ENCODE peak calls at places on chromosomes 12 and 14, in ten cellular contexts. E is pancreas, K is brain microvascular endothelial cell, S is ascending aorta, V is lung, D is AG04450, O is astrocyte, Y is Panc1, U is choroid plexus epithelial cell, M is fibroblast of lung. R is an unnamed sample.

GRCh38 chr14:74763803-74764531 is 851 bp downstream of the YLPM1 start:
- DNase-seq in O (peak), E (peak), V (no peak), M (peak), K (peak), U (peak), Y (no peak), S (peak), D (no peak), R (peak)

GRCh38 chr12:56838602-56839488 is 75.7 kb downstream of the HSD17B6 start:
- DNase-seq in D (no peak), Y (no peak), O (peak), U (peak), V (peak), K (no peak), S (no peak), M (no peak), E (no peak), R (peak)

GRCh38 chr14:105473033-105473676 is 1.5 kb upstream of the CRIP2 start:
- DNase-seq in S (no peak), M (no peak), Y (no peak), O (no peak), K (no peak), V (no peak), U (no peak), D (no peak), E (no peak), R (no peak)

GRCh38 chr12:102888511-102888910 is 28.5 kb downstream of the PAH start:
- DNase-seq in S (no peak), U (no peak), K (no peak), O (no peak), E (no peak), M (no peak), D (no peak), Y (no peak), V (no peak), R (no peak)

GRCh38 chr14:100147181-100147631 is 12.2 kb downstream of the DEGS2 start:
- DNase-seq in D (no peak), S (no peak), K (no peak), E (no peak), Y (no peak), V (no peak), U (no peak), M (no peak), O (no peak), R (no peak)

GRCh38 chr14:101505216-101505970 is 55.9 kb upstream of the DIO3 start:
- DNase-seq in K (no peak), U (no peak), S (peak), E (no peak), D (no peak), V (no peak), Y (no peak), O (no peak), M (no peak), R (no peak)

GRCh38 chr14:81565441-81566290 is 32.0 kb upstream of the SEL1L start:
- DNase-seq in M (peak), V (no peak), E (peak), S (no peak), D (no peak), Y (no peak), O (no peak), U (peak), K (peak), R (peak)

GRCh38 chr12:84136862-84137367 is 775.7 kb downstream of the SLC6A15 start:
- DNase-seq in K (peak), Y (no peak), O (peak), U (peak), D (no peak), E (no peak), V (no peak), M (peak), S (no peak), R (peak)

GRCh38 chr12:119594399-119594730 is 791 bp downstream of the TMEM233 start:
- DNase-seq in S (no peak), M (no peak), D (no peak), Y (no peak), O (peak), V (no peak), U (no peak), E (no peak), K (no peak), R (no peak)

GRCh38 chr14:90274808-90275454 is 18.6 kb downstream of the PSMC1 start:
- DNase-seq in V (no peak), E (no peak), O (peak), K (peak), M (peak), U (peak), Y (no peak), D (no peak), S (no peak), R (peak)

GRCh38 chr12:119102274-119102673 is 76.5 kb upstream of the HSPB8 start:
- DNase-seq in V (no peak), U (no peak), E (no peak), Y (no peak), S (no peak), M (no peak), D (no peak), O (no peak), K (no peak), R (no peak)

GRCh38 chr12:25376985-25377384 is 126.3 kb upstream of the KRAS start:
- DNase-seq in O (no peak), E (no peak), V (no peak), D (no peak), K (no peak), Y (no peak), M (no peak), U (no peak), S (no peak), R (no peak)

GRCh38 chr14:104872469-104873341 is 7.6 kb downstream of the CEP170B start:
- DNase-seq in E (no peak), U (peak), V (no peak), O (peak), Y (no peak), S (peak), K (peak), M (peak), D (no peak), R (no peak)

GRCh38 chr12:115758886-115759620 is 518.4 kb downstream of the MED13L start:
- DNase-seq in D (no peak), E (no peak), V (no peak), M (peak), Y (no peak), K (no peak), O (no peak), U (no peak), S (no peak), R (no peak)

GRCh38 chr14:27528328-27528727 is 930.5 kb upstream of the NOVA1 start:
- DNase-seq in D (no peak), M (peak), S (no peak), Y (peak), E (no peak), V (no peak), O (peak), K (no peak), U (peak), R (peak)

GRCh38 chr14:92941531-92941930 is 18.6 kb downstream of the CHGA start:
- DNase-seq in D (no peak), K (no peak), Y (no peak), M (no peak), U (no peak), E (no peak), S (no peak), O (no peak), V (no peak), R (no peak)

GRCh38 chr14:94768521-94769412 is 1.1 kb downstream of the GSC start:
- DNase-seq in S (no peak), Y (no peak), M (no peak), O (no peak), E (no peak), K (no peak), V (no peak), U (no peak), D (no peak), R (no peak)

GRCh38 chr12:124506145-124506831 is 61.1 kb downstream of the NCOR2 start:
- DNase-seq in U (peak), O (peak), D (no peak), V (peak), S (peak), K (no peak), E (peak), M (no peak), Y (no peak), R (peak)

GRCh38 chr12:88577537-88577936 is 2.7 kb downstream of the KITLG start:
- DNase-seq in V (no peak), D (no peak), U (peak), K (no peak), O (peak), M (no peak), S (no peak), E (no peak), Y (no peak), R (no peak)

GRCh38 chr12:110667671-110668070 is 21.2 kb downstream of the HVCN1 start:
- DNase-seq in V (no peak), K (no peak), D (no peak), M (no peak), S (no peak), O (no peak), U (no peak), E (no peak), Y (no peak), R (no peak)

GRCh38 chr12:29578731-29579130 is 81.2 kb upstream of the OVCH1 start:
- DNase-seq in V (no peak), M (no peak), D (no peak), S (no peak), K (no peak), Y (no peak), U (peak), E (no peak), O (no peak), R (peak)

GRCh38 chr12:115697341-115697740 is 580.2 kb downstream of the MED13L start:
- DNase-seq in O (peak), Y (no peak), U (no peak), V (no peak), S (no peak), M (peak), K (no peak), D (no peak), E (no peak), R (no peak)

GRCh38 chr14:102317564-102318248 is 1.8 kb upstream of the ZNF839 start:
- DNase-seq in D (no peak), K (no peak), V (no peak), M (no peak), Y (no peak), U (peak), O (no peak), S (no peak), E (no peak), R (peak)

GRCh38 chr12:60185060-60185459 is 589.2 kb downstream of the SLC16A7 start:
- DNase-seq in D (no peak), U (no peak), Y (no peak), V (no peak), E (no peak), O (no peak), M (no peak), K (no peak), S (no peak), R (no peak)

GRCh38 chr14:89237923-89238529 is 179.0 kb downstream of the FOXN3 start:
- DNase-seq in V (no peak), U (peak), E (no peak), Y (no peak), D (no peak), S (no peak), K (no peak), O (no peak), M (peak), R (peak)

GRCh38 chr14:96251656-96252155 is 4.3 kb upstream of the BDKRB1 start:
- DNase-seq in O (no peak), V (no peak), K (no peak), D (no peak), E (no peak), U (no peak), S (no peak), M (peak), Y (no peak), R (no peak)

GRCh38 chr12:115794659-115795081 is 482.8 kb downstream of the MED13L start:
- DNase-seq in D (no peak), Y (no peak), S (no peak), M (no peak), O (no peak), K (no peak), U (no peak), V (no peak), E (no peak), R (no peak)

GRCh38 chr14:22986508-22987054 is 4.2 kb upstream of the AJUBA start:
- DNase-seq in O (peak), M (peak), Y (peak), E (peak), U (peak), K (peak), D (peak), S (peak), V (peak), R (peak)

GRCh38 chr12:44875417-44875953 is 630 bp downstream of the NELL2 start:
- DNase-seq in M (peak), O (no peak), E (no peak), S (no peak), K (no peak), V (no peak), D (no peak), Y (no peak), U (no peak), R (no peak)

GRCh38 chr12:104132351-104132956 is 5.6 kb downstream of the NFYB start:
- DNase-seq in U (no peak), V (no peak), Y (no peak), O (no peak), D (no peak), M (no peak), E (no peak), K (no peak), S (no peak), R (no peak)

GRCh38 chr14:105475916-105476845 is 1.6 kb downstream of the CRIP2 start:
- DNase-seq in D (no peak), O (peak), V (no peak), U (no peak), M (peak), Y (no peak), K (no peak), S (no peak), E (peak), R (peak)

GRCh38 chr14:96592591-96593388 is 90.6 kb downstream of the PAPOLA start:
- DNase-seq in V (no peak), Y (no peak), K (no peak), S (no peak), U (peak), D (no peak), O (peak), M (peak), E (peak), R (peak)

GRCh38 chr12:106994579-106995220 is 7.8 kb upstream of the MTERF2 start:
- DNase-seq in M (peak), D (peak), S (no peak), V (no peak), O (peak), K (peak), U (peak), E (no peak), Y (no peak), R (peak)

GRCh38 chr12:116675339-116676107 is 62.3 kb downstream of the SPRING1 start:
- DNase-seq in V (no peak), U (no peak), S (no peak), Y (no peak), K (no peak), O (no peak), E (no peak), D (no peak), M (no peak), R (no peak)

GRCh38 chr14:99478133-99478532 is 2.5 kb downstream of the SETD3 start:
- DNase-seq in V (no peak), M (no peak), U (no peak), O (no peak), K (no peak), S (no peak), E (no peak), Y (no peak), D (no peak), R (no peak)

DNA sequence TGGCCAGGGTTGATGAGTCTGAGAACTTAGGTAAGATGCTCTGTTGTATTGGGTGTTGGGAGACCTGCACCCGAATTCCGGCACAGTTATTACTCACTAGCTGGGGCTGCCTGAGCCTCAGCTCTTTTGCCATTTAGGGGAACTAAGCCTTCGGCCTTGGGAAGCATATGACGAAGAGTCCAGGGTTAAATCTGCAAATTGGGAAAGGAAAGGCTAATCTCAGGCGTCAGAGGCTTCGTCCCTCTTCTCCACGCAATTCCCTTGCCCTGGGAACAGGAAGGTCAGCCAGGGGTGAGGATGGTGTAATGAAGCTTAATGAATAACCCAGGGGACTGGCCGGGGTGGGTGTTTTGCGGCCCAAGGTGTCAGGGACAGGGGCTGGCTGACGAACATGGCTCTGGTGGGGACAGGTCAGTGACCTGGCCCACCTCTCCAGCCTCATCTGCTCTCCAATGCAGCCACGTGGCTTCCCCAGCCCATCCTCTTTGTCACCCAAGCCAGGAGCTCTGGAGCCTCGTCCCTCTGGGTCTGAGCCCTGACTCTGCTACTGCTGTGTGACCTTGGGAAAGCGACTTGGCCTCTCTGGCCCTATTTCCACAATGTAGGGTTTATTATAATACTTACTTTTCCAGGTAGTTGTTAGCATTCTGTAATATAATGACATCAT is 3.8 kb upstream of the SDSL start:
- DNase-seq in D (no peak), K (no peak), Y (no peak), S (peak), E (peak), U (no peak), M (peak), V (peak), O (no peak), R (peak)
- TF ChIP-seq CTCF in D (no peak), K (no peak), Y (no peak), S (no peak), E (no peak), U (no peak), M (no peak), V (no peak), O (no peak), R (no peak)

GRCh38 chr12:132602578-132603239 is 7.7 kb downstream of the LRCOL1 start:
- DNase-seq in S (no peak), E (no peak), U (peak), K (peak), D (no peak), V (no peak), Y (no peak), O (no peak), M (no peak), R (no peak)
- H3K4me3 ChIP-seq in S (peak), E (no peak), U (no peak), K (no peak), D (no peak), V (no peak), Y (no peak), O (no peak), M (no peak), R (no peak)

GRCh38 chr14:51697848-51698247 is 46.1 kb downstream of the FRMD6 start:
- DNase-seq in Y (no peak), M (no peak), K (no peak), O (no peak), E (no peak), U (no peak), D (no peak), S (no peak), V (no peak), R (no peak)
- TF ChIP-seq CTCF in Y (no peak), M (no peak), K (no peak), O (no peak), E (no peak), U (no peak), D (no peak), S (no peak), V (no peak), R (no peak)

DNA sequence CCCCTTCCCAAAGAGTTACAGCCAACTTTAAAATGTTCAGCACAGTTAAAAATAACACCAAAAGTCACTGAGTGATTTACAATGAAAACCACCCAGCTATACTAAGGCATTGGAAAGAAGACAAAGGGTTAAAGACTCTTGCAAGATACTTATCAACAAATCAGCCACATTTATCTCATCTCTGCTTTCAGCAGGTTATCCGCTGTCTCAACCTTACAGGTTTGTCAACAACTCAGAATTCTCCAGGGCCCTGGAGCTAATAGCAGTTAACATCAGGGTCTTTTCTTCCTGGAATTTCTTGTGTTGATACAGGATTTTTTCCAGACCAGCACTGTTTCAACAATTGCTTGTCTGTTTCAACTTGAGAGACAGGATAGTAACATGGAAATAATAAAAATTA is 3.6 kb downstream of the PKP2 start:
- DNase-seq in S (no peak), E (no peak), K (no peak), O (no peak), U (no peak), D (no peak), M (no peak), Y (no peak), V (no peak), R (no peak)
- H3K4me3 ChIP-seq in S (no peak), E (no peak), K (no peak), O (no peak), U (peak), D (no peak), M (no peak), Y (no peak), V (no peak), R (no peak)

GRCh38 chr12:113186033-113186365 is 478 bp downstream of the RITA1 start:
- DNase-seq in Y (no peak), E (no peak), K (no peak), O (no peak), D (no peak), S (no peak), V (no peak), M (peak), U (peak), R (peak)
- TF ChIP-seq CTCF in Y (no peak), E (no peak), K (no peak), O (no peak), D (no peak), S (no peak), V (no peak), M (no peak), U (no peak), R (no peak)